ENCODE peak calls at places on chromosome 16, in eight cellular contexts. X, Q, N, J, B, I, D and Y are unnamed samples.

GRCh38 chr16:22751685-22752084 is 62.3 kb upstream of the HS3ST2 start:
- DNase-seq in D (no peak), B (no peak), J (no peak), N (no peak), Q (no peak), I (no peak), X (no peak), Y (no peak)

GRCh38 chr16:60741810-60742209 is 1294.4 kb downstream of the CDH8 start:
- DNase-seq in Q (no peak), X (no peak), J (no peak), D (no peak), B (no peak), I (no peak), N (no peak), Y (no peak)

GRCh38 chr16:75758215-75758614 is 31.9 kb upstream of the CPHXL start:
- DNase-seq in X (no peak), B (no peak), N (no peak), D (no peak), I (no peak), Q (no peak), J (peak), Y (no peak)

GRCh38 chr16:56769674-56770073 is 39.7 kb downstream of the NUP93 start:
- DNase-seq in J (no peak), X (no peak), Q (no peak), B (no peak), I (no peak), D (no peak), N (no peak), Y (peak)

GRCh38 chr16:2154533-2155090 is 970 bp upstream of the TRAF7 start:
- DNase-seq in D (peak), X (no peak), N (peak), Q (no peak), J (no peak), I (no peak), B (no peak), Y (no peak)

GRCh38 chr16:82042144-82042543 is 7.1 kb downstream of the HSD17B2 start:
- DNase-seq in J (no peak), N (no peak), I (no peak), Q (no peak), X (no peak), D (no peak), B (no peak), Y (no peak)

GRCh38 chr16:2033057-2033911 is 6.6 kb downstream of the NHERF2 start:
- DNase-seq in X (no peak), I (no peak), N (no peak), D (no peak), J (peak), Q (no peak), B (no peak), Y (no peak)

GRCh38 chr16:2952679-2953078 is 11.4 kb upstream of the KREMEN2 start:
- DNase-seq in Q (no peak), I (no peak), B (peak), X (no peak), D (no peak), J (no peak), N (no peak), Y (no peak)

GRCh38 chr16:56673916-56674315 is 4.3 kb downstream of the MT1H start:
- DNase-seq in N (no peak), D (no peak), X (no peak), B (no peak), J (peak), I (no peak), Q (peak), Y (peak)

GRCh38 chr16:51085271-51085670 is 65.8 kb downstream of the SALL1 start:
- DNase-seq in X (no peak), B (no peak), Q (no peak), J (no peak), N (no peak), I (no peak), D (no peak), Y (no peak)

GRCh38 chr16:22313141-22313781 is 16.1 kb downstream of the POLR3E start:
- DNase-seq in D (no peak), N (no peak), Q (no peak), X (no peak), I (no peak), B (no peak), J (no peak), Y (no peak)

GRCh38 chr16:17339764-17340541 is 130.8 kb downstream of the XYLT1 start:
- DNase-seq in N (no peak), J (no peak), Q (no peak), D (no peak), X (no peak), B (no peak), I (no peak), Y (no peak)

GRCh38 chr16:29170393-29171239 is 185.8 kb downstream of the LAT start:
- DNase-seq in B (no peak), J (no peak), I (no peak), X (no peak), N (no peak), Q (no peak), D (no peak), Y (no peak)

GRCh38 chr16:87178977-87179376 is 138.2 kb downstream of the C16orf95 start:
- DNase-seq in X (no peak), D (no peak), N (no peak), B (no peak), Q (no peak), I (no peak), J (peak), Y (peak)

GRCh38 chr16:63617047-63617989 is 1504.5 kb downstream of the CDH11 start:
- DNase-seq in J (no peak), B (no peak), X (no peak), Q (no peak), I (no peak), D (no peak), N (no peak), Y (no peak)

GRCh38 chr16:11090947-11091785 is 146.8 kb downstream of the CLEC16A start:
- DNase-seq in D (no peak), N (no peak), I (no peak), X (no peak), Q (peak), B (no peak), J (no peak), Y (peak)

GRCh38 chr16:4344659-4345438 is 6.3 kb downstream of the PAM16 start:
- DNase-seq in B (peak), Q (no peak), D (no peak), N (no peak), J (peak), I (no peak), X (peak), Y (peak)

GRCh38 chr16:47872228-47872627 is 283.6 kb downstream of the ABCC12 start:
- DNase-seq in X (no peak), Q (no peak), B (no peak), N (no peak), J (no peak), I (no peak), D (no peak), Y (peak)

GRCh38 chr16:49312389-49312990 is 30.9 kb upstream of the CBLN1 start:
- DNase-seq in N (no peak), X (no peak), J (no peak), D (no peak), I (no peak), B (peak), Q (no peak), Y (no peak)

GRCh38 chr16:75589301-75589700 is 23.1 kb downstream of the GABARAPL2 start:
- DNase-seq in X (no peak), B (no peak), I (no peak), J (no peak), N (no peak), D (no peak), Q (no peak), Y (no peak)

GRCh38 chr16:17369441-17369951 is 101.3 kb downstream of the XYLT1 start:
- DNase-seq in D (peak), I (peak), J (no peak), N (peak), B (no peak), Q (peak), X (no peak), Y (no peak)

GRCh38 chr16:50718061-50718760 is 23.7 kb upstream of the CYLD start:
- DNase-seq in B (no peak), Q (no peak), D (no peak), N (no peak), I (no peak), X (no peak), J (peak), Y (no peak)

GRCh38 chr16:2299915-2300192 is 31.9 kb upstream of the RNPS1 start:
- DNase-seq in B (no peak), Q (no peak), X (no peak), J (no peak), N (no peak), D (no peak), I (no peak), Y (no peak)

GRCh38 chr16:73177896-73178295 is 130.0 kb upstream of the ZFHX3 start:
- DNase-seq in Q (no peak), N (no peak), I (no peak), X (no peak), J (no peak), D (no peak), B (no peak), Y (no peak)

GRCh38 chr16:51465026-51465425 is 314.0 kb upstream of the SALL1 start:
- DNase-seq in B (no peak), I (no peak), X (no peak), J (peak), D (no peak), Q (no peak), N (no peak), Y (no peak)

GRCh38 chr16:19008245-19008644 is 24.5 kb downstream of the TMC7 start:
- DNase-seq in Q (no peak), B (no peak), N (no peak), D (no peak), I (no peak), X (no peak), J (peak), Y (peak)

GRCh38 chr16:71383054-71383773 is 24.7 kb downstream of the CALB2 start:
- DNase-seq in X (no peak), D (no peak), I (no peak), Q (no peak), B (peak), N (no peak), J (no peak), Y (peak)

GRCh38 chr16:1613728-1614225 is 1.6 kb downstream of the CRAMP1 start:
- DNase-seq in N (no peak), B (no peak), X (no peak), I (no peak), J (peak), D (no peak), Q (no peak), Y (no peak)

GRCh38 chr16:11283820-11284248 is 2.7 kb upstream of the PRM1 start:
- DNase-seq in D (no peak), Q (peak), N (no peak), B (no peak), I (no peak), X (no peak), J (no peak), Y (no peak)

GRCh38 chr16:82990155-82990554 is 363.4 kb downstream of the CDH13 start:
- DNase-seq in Q (no peak), I (no peak), N (no peak), B (no peak), X (no peak), D (no peak), J (peak), Y (peak)

GRCh38 chr16:21598676-21599157 is 660 bp upstream of the METTL9 start:
- DNase-seq in I (no peak), J (peak), N (no peak), B (no peak), Q (peak), D (no peak), X (no peak), Y (no peak)